ENCODE peak calls at places on chromosomes 13 and 19, in ten cellular contexts. M is skeletal muscle cell; P is fibroblast of lung; A is tibial artery; N is lower leg skin; S is aorta; D is CD8-positive, alpha-beta T cell; L is fibroblast of pulmonary artery; Y is BJ; C is heart left ventricle. W is an unnamed sample.

GRCh38 chr13:66399873-66400272 is 830.3 kb downstream of the PCDH9 start:
- DNase-seq in M (no peak), P (no peak), A (no peak), N (no peak), S (no peak), D (no peak), L (no peak), Y (no peak), C (no peak), W (no peak)

GRCh38 chr19:53424968-53425597 is 6.7 kb upstream of the ZNF761 start:
- DNase-seq in M (peak; percentile 21), P (peak; percentile 54), A (peak; percentile 82), N (peak; percentile 59), S (peak; percentile 83), D (peak; percentile 66), L (peak; percentile 82), Y (no peak), C (peak; percentile 76), W (no peak)

GRCh38 chr13:42001580-42001979 is 40.7 kb upstream of the VWA8 start:
- DNase-seq in M (peak; percentile 81), P (peak; percentile 96), A (no peak), N (no peak), S (no peak), D (no peak), L (peak; percentile 95), Y (peak; percentile 62), C (no peak), W (peak; percentile 36)

GRCh38 chr13:50889317-50889716 is 20.3 kb upstream of the RNASEH2B start:
- DNase-seq in M (no peak), P (no peak), A (no peak), N (no peak), S (no peak), D (no peak), L (no peak), Y (no peak), C (no peak), W (no peak)

GRCh38 chr19:52138614-52139290 is 986 bp downstream of the ZNF616 start:
- DNase-seq in M (no peak), P (peak; percentile 40), A (no peak), N (no peak), S (no peak), D (no peak), L (peak; percentile 12), Y (no peak), C (peak; percentile 21), W (no peak)

GRCh38 chr19:15622991-15623390 is 8.0 kb downstream of the CYP4F8 start:
- DNase-seq in M (no peak), P (no peak), A (no peak), N (no peak), S (no peak), D (no peak), L (no peak), Y (no peak), C (no peak), W (no peak)

GRCh38 chr19:46350758-46351159 is 3.9 kb downstream of the PPP5C start:
- DNase-seq in M (no peak), P (no peak), A (no peak), N (no peak), S (peak; percentile 64), D (no peak), L (no peak), Y (no peak), C (peak; percentile 61), W (no peak)

GRCh38 chr19:14300281-14300680 is 81.0 kb upstream of the ADGRE5 start:
- DNase-seq in M (no peak), P (no peak), A (no peak), N (no peak), S (no peak), D (no peak), L (no peak), Y (no peak), C (no peak), W (no peak)

GRCh38 chr13:32254916-32255743 is 60.0 kb downstream of the ZAR1L start:
- DNase-seq in M (no peak), P (no peak), A (no peak), N (no peak), S (no peak), D (no peak), L (no peak), Y (no peak), C (no peak), W (no peak)

GRCh38 chr13:32256243-32256642 is 58.9 kb downstream of the ZAR1L start:
- DNase-seq in M (no peak), P (no peak), A (no peak), N (no peak), S (no peak), D (no peak), L (no peak), Y (no peak), C (no peak), W (no peak)

GRCh38 chr13:32253911-32254399 is 61.2 kb downstream of the ZAR1L start:
- DNase-seq in M (no peak), P (no peak), A (no peak), N (peak; percentile 23), S (no peak), D (no peak), L (no peak), Y (no peak), C (no peak), W (no peak)

GRCh38 chr13:32254416-32254815 is 60.7 kb downstream of the ZAR1L start:
- DNase-seq in M (no peak), P (no peak), A (no peak), N (no peak), S (no peak), D (no peak), L (no peak), Y (no peak), C (no peak), W (no peak)

GRCh38 chr13:32255744-32256120 is 59.4 kb downstream of the ZAR1L start:
- DNase-seq in M (no peak), P (no peak), A (no peak), N (no peak), S (no peak), D (no peak), L (peak; percentile 53), Y (no peak), C (no peak), W (no peak)
- H3K4me3 ChIP-seq in M (no peak overlapping the region), P (no peak overlapping the region), A (peak overlapping the region; percentile 48), N (no peak overlapping the region), S (peak overlapping the region; percentile 84), D (no peak overlapping the region), L (no peak overlapping the region), Y (no peak overlapping the region), C (peak overlapping the region; percentile 55), W (no peak overlapping the region)

GRCh38 chr13:43058318-43058674 is 34.9 kb downstream of the DNAJC15 start:
- DNase-seq in M (no peak), P (peak; percentile 69), A (no peak), N (no peak), S (no peak), D (no peak), L (peak; percentile 62), Y (peak; percentile 79), C (no peak), W (no peak)

GRCh38 chr13:43054803-43055802 is 31.7 kb downstream of the DNAJC15 start:
- DNase-seq in M (peak; percentile 85), P (peak; percentile 87), A (no peak), N (no peak), S (no peak), D (peak; percentile 40), L (peak; percentile 78), Y (no peak), C (peak; percentile 34), W (no peak)

GRCh38 chr13:43057653-43058317 is 34.4 kb downstream of the DNAJC15 start:
- DNase-seq in M (no peak), P (peak; percentile 58), A (no peak), N (no peak), S (no peak), D (peak; percentile 82), L (peak; percentile 33), Y (no peak), C (no peak), W (no peak)

GRCh38 chr13:43061496-43062280 is 38.3 kb downstream of the DNAJC15 start:
- DNase-seq in M (no peak), P (no peak), A (no peak), N (no peak), S (no peak), D (no peak), L (no peak), Y (no peak), C (no peak), W (no peak)

DNA sequence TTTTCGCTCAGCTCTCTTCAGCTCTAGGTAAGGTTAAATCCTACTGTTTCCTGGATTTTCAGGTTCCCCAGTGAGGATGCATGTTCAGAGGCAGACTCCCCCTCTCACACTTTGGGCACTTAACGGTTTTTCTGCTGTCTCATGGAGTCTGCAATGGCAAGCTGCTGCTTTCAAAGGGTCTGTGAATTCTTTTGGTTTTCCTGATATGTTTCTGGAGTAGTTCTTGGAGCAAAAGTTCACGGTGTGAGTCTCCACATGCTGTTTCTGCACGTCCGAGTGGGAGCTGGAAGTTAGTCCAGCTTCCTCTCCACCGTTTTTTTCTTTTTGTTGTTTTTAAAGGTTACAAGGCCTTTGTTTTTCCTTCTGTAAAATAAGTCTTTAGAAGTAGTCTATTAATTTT is 35.5 kb downstream of the DNAJC15 start:
- DNase-seq in M (no peak), P (peak; percentile 48), A (no peak), N (no peak), S (no peak), D (no peak), L (peak; percentile 30), Y (no peak), C (no peak), W (no peak)
- H3K4me3 ChIP-seq in M (no peak overlapping the region), P (no peak overlapping the region), A (no peak overlapping the region), N (no peak overlapping the region), S (no peak overlapping the region), D (no peak overlapping the region), L (no peak overlapping the region), Y (no peak overlapping the region), C (no peak overlapping the region), W (no peak overlapping the region)

DNA sequence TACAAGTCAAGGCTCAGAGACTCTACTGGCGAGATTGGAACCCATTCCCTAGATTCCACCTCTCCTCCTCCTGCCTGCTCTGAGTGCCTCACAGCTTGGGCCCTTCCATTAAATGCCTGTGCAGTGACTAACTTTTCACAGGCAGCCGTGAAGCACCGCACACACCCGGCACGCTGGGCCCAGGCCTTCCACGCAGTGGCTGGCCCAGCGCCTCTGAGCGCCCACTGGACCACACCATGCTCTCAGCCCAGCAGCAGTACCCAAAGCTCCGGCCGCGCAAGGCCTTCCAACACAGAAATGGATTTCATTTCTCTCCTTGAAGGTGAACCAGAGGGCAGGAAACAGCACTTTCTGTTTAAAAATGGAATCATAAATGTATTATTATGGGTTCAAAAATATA is 26.0 kb downstream of the RAB20 start:
- DNase-seq in M (no peak), P (no peak), A (no peak), N (no peak), S (no peak), D (no peak), L (no peak), Y (no peak), C (no peak), W (no peak)
- H3K4me3 ChIP-seq in M (no peak overlapping the region), P (no peak overlapping the region), A (no peak overlapping the region), N (no peak overlapping the region), S (no peak overlapping the region), D (no peak overlapping the region), L (no peak overlapping the region), Y (no peak overlapping the region), C (no peak overlapping the region), W (no peak overlapping the region)

DNA sequence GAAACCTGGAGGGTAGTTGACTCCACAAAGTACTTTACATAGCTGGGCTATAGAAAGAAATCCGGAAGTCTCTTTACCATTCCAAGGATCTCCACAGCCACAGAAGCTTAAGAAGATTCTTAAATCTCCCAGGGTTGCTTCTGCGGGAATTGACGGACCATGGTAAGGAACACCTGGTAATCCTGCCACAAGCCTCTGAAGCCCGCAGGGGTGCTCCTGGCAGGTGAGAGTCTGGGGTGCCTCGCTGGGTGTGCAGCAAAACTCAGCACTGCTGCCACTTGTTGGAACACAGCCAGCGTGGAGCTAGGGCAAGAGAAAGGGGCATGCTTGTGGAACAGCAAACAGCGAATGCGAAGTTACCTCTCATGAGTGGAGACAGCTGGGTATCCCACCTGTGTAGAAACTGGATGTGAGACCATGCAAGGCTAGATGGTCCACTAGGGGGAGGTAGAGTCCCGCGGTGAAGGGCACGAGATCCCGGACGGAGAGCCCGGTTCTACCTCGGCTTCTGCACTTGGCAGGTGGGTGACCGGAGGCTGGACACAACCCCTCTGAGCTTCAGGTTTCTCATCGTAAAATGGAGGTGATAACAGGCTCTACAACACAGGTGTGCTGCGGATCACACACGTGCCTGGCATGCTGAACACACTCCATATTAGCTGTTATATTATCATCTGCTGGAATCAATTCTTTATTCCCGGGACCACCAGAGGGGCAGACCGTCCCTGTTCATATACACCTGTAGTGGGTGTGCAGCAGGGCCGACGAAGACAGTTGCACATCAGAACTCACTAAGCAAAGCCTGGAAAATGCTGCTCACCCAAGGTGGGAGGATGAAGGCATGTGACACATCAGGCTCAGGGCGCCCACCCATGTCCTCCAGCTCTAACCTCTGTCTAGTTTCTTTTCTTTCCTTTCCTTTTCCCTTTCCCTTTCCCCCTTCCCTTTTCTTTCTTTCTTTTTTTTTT is 24.1 kb upstream of the UBAC2 start:
- DNase-seq in M (no peak), P (peak; percentile 34), A (peak; percentile 71), N (peak; percentile 65), S (peak; percentile 67), D (peak; percentile 74), L (peak; percentile 67), Y (no peak), C (peak; percentile 70), W (no peak)
- H3K4me3 ChIP-seq in M (no peak overlapping the region), P (no peak overlapping the region), A (no peak overlapping the region), N (no peak overlapping the region), S (no peak overlapping the region), D (peak overlapping the region; percentile 25), L (no peak overlapping the region), Y (no peak overlapping the region), C (no peak overlapping the region), W (peak overlapping the region; percentile 15)

W was measured in epithelial cell of proximal tubule.